ENCODE peak calls at places on chromosome 14, in five cellular contexts. P, W, S, D and H are unnamed samples. For H3K4me1, the result is how much of the 10 kb centered on the place peaks cover.

GRCh38 chr14:95316826-95317225 is 2.9 kb downstream of the CLMN start:
- DNase-seq in P (no peak), W (peak), S (peak), D (no peak), H (no peak)

GRCh38 chr14:63654346-63654745 is 12.7 kb upstream of the WDR89 start:
- DNase-seq in P (no peak), W (no peak), S (no peak), D (no peak), H (no peak)

GRCh38 chr14:36373982-36374673 is 53.7 kb upstream of the MBIP start:
- DNase-seq in P (peak), W (peak), S (peak), D (peak), H (peak)

GRCh38 chr14:99924379-99924778 is 131.2 kb downstream of the EML1 start:
- DNase-seq in P (no peak), W (no peak), S (no peak), D (no peak), H (no peak)

GRCh38 chr14:23302290-23303225 is at the start of gene PPP1R3E:
- DNase-seq in P (peak), W (peak), S (peak), D (peak), H (no peak)

GRCh38 chr14:61218157-61218556 is 63.0 kb downstream of the TMEM30B start:
- DNase-seq in P (peak), W (no peak), S (no peak), D (no peak), H (no peak)

GRCh38 chr14:54776361-54777001 is 126.1 kb downstream of the GCH1 start:
- DNase-seq in P (no peak), W (no peak), S (peak), D (peak), H (no peak)

GRCh38 chr14:86532219-86532618 is 1002.3 kb downstream of the FLRT2 start:
- DNase-seq in P (peak), W (no peak), S (no peak), D (no peak), H (no peak)

GRCh38 chr14:94005324-94005723 is 8.2 kb downstream of the CCDC197 start:
- DNase-seq in P (peak), W (peak), S (no peak), D (no peak), H (no peak)

GRCh38 chr14:36973806-36974442 is 198.5 kb downstream of the SLC25A21 start:
- DNase-seq in P (peak), W (no peak), S (no peak), D (no peak), H (no peak)

GRCh38 chr14:70788893-70789292 is 20.4 kb downstream of the MAP3K9 start:
- DNase-seq in P (no peak), W (no peak), S (no peak), D (no peak), H (no peak)

GRCh38 chr14:47678993-47679392 is 3.6 kb upstream of the MDGA2 start:
- DNase-seq in P (peak), W (peak), S (no peak), D (peak), H (no peak)

GRCh38 chr14:32277998-32278397 is 51.1 kb upstream of the AKAP6 start:
- DNase-seq in P (no peak), W (no peak), S (no peak), D (no peak), H (no peak)

GRCh38 chr14:71931492-71932228 is 569 bp upstream of the RGS6 start:
- DNase-seq in P (no peak), W (no peak), S (no peak), D (peak), H (no peak)

GRCh38 chr14:48792376-48793024 is 793.7 kb downstream of the RPS29 start:
- DNase-seq in P (no peak), W (peak), S (no peak), D (no peak), H (peak)

GRCh38 chr14:53537421-53538315 is 384.5 kb upstream of the DDHD1 start:
- DNase-seq in P (no peak), W (peak), S (no peak), D (no peak), H (no peak)

GRCh38 chr14:56666294-56666693 is 86.7 kb downstream of the TMEM260 start:
- DNase-seq in P (no peak), W (peak), S (no peak), D (no peak), H (no peak)

GRCh38 chr14:77376380-77376770 is 519 bp downstream of the TMED8 start:
- DNase-seq in P (peak), W (peak), S (peak), D (no peak), H (no peak)

GRCh38 chr14:73739899-73740685 is 25.9 kb upstream of the PNMA1 start:
- DNase-seq in P (no peak), W (no peak), S (no peak), D (no peak), H (no peak)

GRCh38 chr14:73738518-73739173 is 24.5 kb upstream of the PNMA1 start:
- DNase-seq in P (no peak), W (no peak), S (no peak), D (no peak), H (no peak)

GRCh38 chr14:73741386-73741875 is 27.2 kb upstream of the PNMA1 start:
- DNase-seq in P (peak), W (peak), S (peak), D (no peak), H (no peak)

GRCh38 chr14:73740921-73741326 is 26.7 kb upstream of the PNMA1 start:
- DNase-seq in P (peak), W (peak), S (peak), D (no peak), H (no peak)

GRCh38 chr14:73739174-73739898 is 25.2 kb upstream of the PNMA1 start:
- DNase-seq in P (no peak), W (no peak), S (no peak), D (no peak), H (no peak)
- H3K4me1 ChIP-seq in P (under half), W (under half), S (under half), D (under half), H (under half)

GRCh38 chr14:90557516-90557915 is 160.7 kb downstream of the CALM1 start:
- DNase-seq in P (no peak), W (no peak), S (peak), D (no peak), H (no peak)

GRCh38 chr14:90554341-90554740 is 157.5 kb downstream of the CALM1 start:
- DNase-seq in P (no peak), W (no peak), S (peak), D (no peak), H (no peak)

GRCh38 chr14:90556666-90557450 is 160.0 kb downstream of the CALM1 start:
- DNase-seq in P (no peak), W (no peak), S (peak), D (no peak), H (no peak)

GRCh38 chr14:90555126-90556049 is 158.6 kb downstream of the CALM1 start:
- DNase-seq in P (no peak), W (no peak), S (peak), D (no peak), H (no peak)

GRCh38 chr14:90556050-90556477 is 159.2 kb downstream of the CALM1 start:
- DNase-seq in P (no peak), W (peak), S (peak), D (peak), H (peak)
- H3K4me1 ChIP-seq in P (under half), W (under half), S (under half), D (under half), H (under half)

GRCh38 chr14:73726025-73726961 is 12.1 kb upstream of the PNMA1 start:
- DNase-seq in P (no peak), W (no peak), S (no peak), D (no peak), H (no peak)

GRCh38 chr14:73727181-73727580 is 13.0 kb upstream of the PNMA1 start:
- DNase-seq in P (no peak), W (no peak), S (no peak), D (no peak), H (no peak)

GRCh38 chr14:73729556-73730265 is 15.5 kb upstream of the PNMA1 start:
- DNase-seq in P (no peak), W (no peak), S (no peak), D (no peak), H (no peak)

GRCh38 chr14:73729015-73729330 is 14.8 kb upstream of the PNMA1 start:
- DNase-seq in P (no peak), W (no peak), S (no peak), D (no peak), H (no peak)

GRCh38 chr14:73728106-73729014 is 14.2 kb upstream of the PNMA1 start:
- DNase-seq in P (peak), W (peak), S (peak), D (peak), H (peak)
- H3K4me1 ChIP-seq in P (under half), W (under half), S (under half), D (under half), H (under half)

GRCh38 chr14:21103710-21104447 is 3.0 kb downstream of the TMEM253 start:
- DNase-seq in P (peak), W (peak), S (peak), D (peak), H (peak)

GRCh38 chr14:21103165-21103709 is 2.4 kb downstream of the TMEM253 start:
- DNase-seq in P (no peak), W (peak), S (no peak), D (no peak), H (no peak)

GRCh38 chr14:21100931-21101330 is at the start of gene TMEM253:
- DNase-seq in P (no peak), W (no peak), S (no peak), D (no peak), H (no peak)

GRCh38 chr14:21102472-21103164 is 1.8 kb downstream of the TMEM253 start:
- DNase-seq in P (no peak), W (peak), S (no peak), D (no peak), H (no peak)

DNA sequence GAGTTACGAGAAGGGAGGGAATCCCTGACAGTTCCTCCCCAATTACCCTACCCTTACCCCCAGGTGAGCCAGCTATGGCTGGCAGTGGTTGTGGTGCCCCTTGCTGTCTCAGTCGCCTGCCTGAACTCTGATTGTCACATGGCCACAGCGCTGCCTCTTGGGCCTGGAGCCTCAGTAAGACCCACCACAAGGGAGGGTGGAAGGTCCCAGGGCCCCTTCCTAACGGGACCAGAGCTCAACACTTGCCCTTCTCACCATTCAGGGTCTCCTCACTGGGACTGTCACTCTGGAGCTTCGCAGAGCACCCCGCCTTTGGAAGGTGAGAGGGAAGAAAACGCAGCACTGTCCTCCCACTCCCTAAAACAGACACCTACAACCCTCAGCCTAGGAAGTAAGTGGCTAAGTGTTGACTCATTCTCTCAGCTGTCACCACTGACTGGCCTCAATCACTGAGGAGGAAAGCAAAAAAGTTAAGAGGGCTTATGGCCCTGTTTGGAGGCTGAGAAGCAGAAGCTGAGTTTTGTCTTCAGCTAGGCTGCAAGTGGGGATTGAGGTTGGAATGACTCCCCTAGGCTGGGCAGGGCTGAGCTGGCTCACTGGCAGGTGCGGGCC is 1.0 kb downstream of the TMEM253 start:
- DNase-seq in P (peak), W (peak), S (no peak), D (no peak), H (no peak)
- H3K4me1 ChIP-seq in P (under half), W (under half), S (under half), D (under half), H (under half)

DNA sequence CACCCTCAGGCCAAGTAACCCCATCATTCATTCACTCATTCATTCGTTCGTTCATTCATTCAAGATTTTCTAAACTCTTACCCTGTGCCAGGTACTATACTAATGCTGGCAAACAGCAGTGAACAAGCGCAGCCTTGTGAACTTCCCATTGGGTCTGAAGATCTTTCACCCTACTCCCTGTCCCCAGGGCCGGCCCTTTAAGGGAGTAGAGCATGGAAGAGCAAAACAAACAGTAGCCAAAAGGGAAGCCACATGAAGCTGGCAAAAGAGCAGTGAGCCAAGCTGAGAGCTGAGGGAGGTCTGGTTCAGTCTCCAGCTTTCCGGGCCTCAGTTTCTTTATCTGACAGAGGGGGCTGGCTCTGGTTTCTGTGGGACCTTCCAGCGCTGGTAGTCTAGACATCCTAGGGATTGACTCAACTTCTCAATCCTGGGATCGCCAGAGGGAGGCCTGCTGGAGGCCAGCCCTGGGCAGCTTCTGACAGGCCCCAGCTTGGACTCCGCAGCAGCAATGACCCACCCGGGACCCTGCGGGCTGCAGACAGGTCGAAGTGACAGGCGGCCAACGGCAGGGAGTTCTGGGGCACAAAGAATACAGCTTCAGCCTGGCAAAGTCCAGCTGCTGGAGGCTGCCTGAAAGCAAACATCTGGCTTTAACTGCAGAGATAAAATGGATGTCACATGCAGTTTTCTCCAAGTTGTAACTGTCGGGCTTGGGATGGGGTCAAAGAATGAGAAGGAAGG is 27.1 kb downstream of the ACTN1 start:
- DNase-seq in P (no peak), W (no peak), S (no peak), D (no peak), H (no peak)
- H3K4me1 ChIP-seq in P (under half), W (under half), S (under half), D (under half), H (under half)

GRCh38 chr14:35223927-35224326 is 68.3 kb upstream of the PSMA6 start:
- DNase-seq in P (no peak), W (no peak), S (no peak), D (no peak), H (no peak)
- H3K4me1 ChIP-seq in P (under half), W (under half), S (under half), D (under half), H (under half)

GRCh38 chr14:103533999-103534575 is 5.1 kb downstream of the TRMT61A start:
- DNase-seq in P (no peak), W (no peak), S (no peak), D (no peak), H (no peak)
- H3K4me1 ChIP-seq in P (under half), W (under half), S (under half), D (under half), H (under half)

DNA sequence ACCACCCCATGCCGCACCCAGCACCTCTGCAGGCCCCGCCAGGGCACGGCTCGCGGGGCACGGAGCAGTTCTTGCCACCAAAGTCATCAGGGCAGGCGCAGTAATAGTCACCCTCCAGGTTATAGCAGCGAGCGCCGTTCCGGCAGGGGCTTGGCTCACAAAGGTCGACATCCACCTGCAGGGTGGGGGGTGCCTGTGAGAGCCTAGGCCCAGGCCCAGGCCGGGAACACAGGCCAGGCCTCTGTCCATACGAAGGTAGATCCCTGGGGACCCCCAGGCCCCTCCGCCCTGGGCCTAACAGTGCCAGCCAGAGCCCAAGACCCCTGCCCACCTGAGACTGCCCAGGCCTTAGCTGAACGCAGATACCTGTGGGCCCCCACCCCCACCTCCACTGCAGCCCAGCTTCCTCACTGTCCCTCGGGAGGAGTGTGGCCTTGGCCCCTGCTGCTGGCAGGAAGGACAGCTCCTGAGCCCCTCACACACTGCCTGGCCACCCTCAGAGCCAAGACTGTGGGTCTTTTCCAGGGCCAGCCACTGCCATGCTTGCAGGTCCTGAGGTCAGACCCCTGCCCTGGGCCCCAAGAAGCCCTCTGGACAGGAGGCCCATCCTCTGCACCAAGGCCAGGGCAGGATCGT is 19.3 kb downstream of the JAG2 start:
- DNase-seq in P (no peak), W (no peak), S (peak), D (no peak), H (no peak)
- H3K4me1 ChIP-seq in P (under half), W (under half), S (under half), D (under half), H (under half)